ENCODE peak calls at places on chromosomes 16 and 17, in nine cellular contexts. One of them, this sample, is unnamed.

GRCh38 chr16:1991588-1992474 is 2.1 kb downstream of the SYNGR3 start:
- DNase-seq in transverse colon: peak
- DNase-seq in fibroblast of lung: peak
- DNase-seq in HL-60: peak
- DNase-seq in astrocyte of the cerebellum: peak
- DNase-seq in heart right ventricle: peak
- DNase-seq in fibroblast of mammary gland: peak
- DNase-seq in AG09319: peak
- DNase-seq in neural progenitor cell: peak
- DNase-seq in this sample: peak

GRCh38 chr17:41315814-41316430 is 412 bp upstream of the KRTAP17-1 start:
- DNase-seq in transverse colon: no peak
- DNase-seq in fibroblast of lung: no peak
- DNase-seq in HL-60: no peak
- DNase-seq in astrocyte of the cerebellum: no peak
- DNase-seq in heart right ventricle: no peak
- DNase-seq in fibroblast of mammary gland: no peak
- DNase-seq in AG09319: no peak
- DNase-seq in neural progenitor cell: no peak
- DNase-seq in this sample: no peak

GRCh38 chr17:7858487-7858832 is 657 bp downstream of the CYB5D1 start:
- DNase-seq in transverse colon: peak
- DNase-seq in fibroblast of lung: peak
- DNase-seq in HL-60: no peak
- DNase-seq in astrocyte of the cerebellum: no peak
- DNase-seq in heart right ventricle: peak
- DNase-seq in fibroblast of mammary gland: peak
- DNase-seq in AG09319: no peak
- DNase-seq in neural progenitor cell: peak
- DNase-seq in this sample: peak

GRCh38 chr17:82439194-82439828 is 11.2 kb downstream of the CYBC1 start:
- DNase-seq in transverse colon: no peak
- DNase-seq in fibroblast of lung: no peak
- DNase-seq in HL-60: no peak
- DNase-seq in astrocyte of the cerebellum: no peak
- DNase-seq in heart right ventricle: peak
- DNase-seq in fibroblast of mammary gland: no peak
- DNase-seq in AG09319: no peak
- DNase-seq in neural progenitor cell: no peak
- DNase-seq in this sample: no peak

GRCh38 chr17:79007504-79008381 is 1.8 kb downstream of the CANT1 start:
- DNase-seq in transverse colon: peak
- DNase-seq in fibroblast of lung: no peak
- DNase-seq in HL-60: no peak
- DNase-seq in astrocyte of the cerebellum: no peak
- DNase-seq in heart right ventricle: no peak
- DNase-seq in fibroblast of mammary gland: no peak
- DNase-seq in AG09319: no peak
- DNase-seq in neural progenitor cell: no peak
- DNase-seq in this sample: no peak

GRCh38 chr16:14600164-14600563 is 29.9 kb downstream of the PARN start:
- DNase-seq in transverse colon: no peak
- DNase-seq in fibroblast of lung: peak
- DNase-seq in HL-60: peak
- DNase-seq in astrocyte of the cerebellum: peak
- DNase-seq in heart right ventricle: no peak
- DNase-seq in fibroblast of mammary gland: peak
- DNase-seq in AG09319: peak
- DNase-seq in neural progenitor cell: peak
- DNase-seq in this sample: no peak

GRCh38 chr16:85816159-85816558 is 16.7 kb downstream of the COX4I1 start:
- DNase-seq in transverse colon: no peak
- DNase-seq in fibroblast of lung: no peak
- DNase-seq in HL-60: no peak
- DNase-seq in astrocyte of the cerebellum: no peak
- DNase-seq in heart right ventricle: no peak
- DNase-seq in fibroblast of mammary gland: no peak
- DNase-seq in AG09319: no peak
- DNase-seq in neural progenitor cell: no peak
- DNase-seq in this sample: no peak

GRCh38 chr16:84190731-84191388 is at the start of gene ADAD2:
- DNase-seq in transverse colon: no peak
- DNase-seq in fibroblast of lung: no peak
- DNase-seq in HL-60: no peak
- DNase-seq in astrocyte of the cerebellum: no peak
- DNase-seq in heart right ventricle: no peak
- DNase-seq in fibroblast of mammary gland: no peak
- DNase-seq in AG09319: no peak
- DNase-seq in neural progenitor cell: no peak
- DNase-seq in this sample: no peak

GRCh38 chr16:49698416-49698815 is 157.5 kb downstream of the ZNF423 start:
- DNase-seq in transverse colon: no peak
- DNase-seq in fibroblast of lung: peak
- DNase-seq in HL-60: no peak
- DNase-seq in astrocyte of the cerebellum: no peak
- DNase-seq in heart right ventricle: peak
- DNase-seq in fibroblast of mammary gland: no peak
- DNase-seq in AG09319: no peak
- DNase-seq in neural progenitor cell: peak
- DNase-seq in this sample: no peak

GRCh38 chr16:85644093-85644712 is 31.1 kb downstream of the GSE1 start:
- DNase-seq in transverse colon: no peak
- DNase-seq in fibroblast of lung: no peak
- DNase-seq in HL-60: no peak
- DNase-seq in astrocyte of the cerebellum: no peak
- DNase-seq in heart right ventricle: no peak
- DNase-seq in fibroblast of mammary gland: no peak
- DNase-seq in AG09319: no peak
- DNase-seq in neural progenitor cell: no peak
- DNase-seq in this sample: no peak

GRCh38 chr16:79509221-79509631 is 91.3 kb downstream of the MAF start:
- DNase-seq in transverse colon: peak
- DNase-seq in fibroblast of lung: no peak
- DNase-seq in HL-60: no peak
- DNase-seq in astrocyte of the cerebellum: no peak
- DNase-seq in heart right ventricle: peak
- DNase-seq in fibroblast of mammary gland: no peak
- DNase-seq in AG09319: no peak
- DNase-seq in neural progenitor cell: peak
- DNase-seq in this sample: no peak

GRCh38 chr16:72126429-72126765 is 32.8 kb downstream of the DHX38 start:
- DNase-seq in transverse colon: no peak
- DNase-seq in fibroblast of lung: no peak
- DNase-seq in HL-60: no peak
- DNase-seq in astrocyte of the cerebellum: no peak
- DNase-seq in heart right ventricle: no peak
- DNase-seq in fibroblast of mammary gland: no peak
- DNase-seq in AG09319: no peak
- DNase-seq in neural progenitor cell: no peak
- DNase-seq in this sample: no peak

GRCh38 chr16:53913082-53913870 is 209.3 kb downstream of the FTO start:
- DNase-seq in transverse colon: peak
- DNase-seq in fibroblast of lung: peak
- DNase-seq in HL-60: no peak
- DNase-seq in astrocyte of the cerebellum: peak
- DNase-seq in heart right ventricle: no peak
- DNase-seq in fibroblast of mammary gland: peak
- DNase-seq in AG09319: peak
- DNase-seq in neural progenitor cell: no peak
- DNase-seq in this sample: no peak

GRCh38 chr17:47804461-47804860 is 17.1 kb downstream of the OSBPL7 start:
- DNase-seq in transverse colon: no peak
- DNase-seq in fibroblast of lung: no peak
- DNase-seq in HL-60: no peak
- DNase-seq in astrocyte of the cerebellum: no peak
- DNase-seq in heart right ventricle: no peak
- DNase-seq in fibroblast of mammary gland: no peak
- DNase-seq in AG09319: no peak
- DNase-seq in neural progenitor cell: no peak
- DNase-seq in this sample: no peak

GRCh38 chr17:45299311-45299710 is 17.5 kb downstream of the MAP3K14 start:
- DNase-seq in transverse colon: no peak
- DNase-seq in fibroblast of lung: peak
- DNase-seq in HL-60: peak
- DNase-seq in astrocyte of the cerebellum: no peak
- DNase-seq in heart right ventricle: no peak
- DNase-seq in fibroblast of mammary gland: no peak
- DNase-seq in AG09319: no peak
- DNase-seq in neural progenitor cell: peak
- DNase-seq in this sample: no peak

GRCh38 chr17:63185420-63185819 is 219.4 kb downstream of the TANC2 start:
- DNase-seq in transverse colon: no peak
- DNase-seq in fibroblast of lung: no peak
- DNase-seq in HL-60: no peak
- DNase-seq in astrocyte of the cerebellum: no peak
- DNase-seq in heart right ventricle: no peak
- DNase-seq in fibroblast of mammary gland: no peak
- DNase-seq in AG09319: no peak
- DNase-seq in neural progenitor cell: no peak
- DNase-seq in this sample: no peak

GRCh38 chr16:31071861-31072260 is 2.2 kb downstream of the ZNF668 start:
- DNase-seq in transverse colon: no peak
- DNase-seq in fibroblast of lung: peak
- DNase-seq in HL-60: no peak
- DNase-seq in astrocyte of the cerebellum: peak
- DNase-seq in heart right ventricle: no peak
- DNase-seq in fibroblast of mammary gland: peak
- DNase-seq in AG09319: peak
- DNase-seq in neural progenitor cell: peak
- DNase-seq in this sample: no peak

GRCh38 chr16:56609463-56609921 is 1.1 kb downstream of the MT2A start:
- DNase-seq in transverse colon: peak
- DNase-seq in fibroblast of lung: peak
- DNase-seq in HL-60: no peak
- DNase-seq in astrocyte of the cerebellum: peak
- DNase-seq in heart right ventricle: no peak
- DNase-seq in fibroblast of mammary gland: peak
- DNase-seq in AG09319: no peak
- DNase-seq in neural progenitor cell: peak
- DNase-seq in this sample: peak

GRCh38 chr16:57479422-57480126 is 6.7 kb downstream of the DOK4 start:
- DNase-seq in transverse colon: peak
- DNase-seq in fibroblast of lung: peak
- DNase-seq in HL-60: no peak
- DNase-seq in astrocyte of the cerebellum: no peak
- DNase-seq in heart right ventricle: peak
- DNase-seq in fibroblast of mammary gland: peak
- DNase-seq in AG09319: peak
- DNase-seq in neural progenitor cell: peak
- DNase-seq in this sample: no peak

GRCh38 chr16:67537270-67537635 is 8.6 kb downstream of the RIPOR1 start:
- DNase-seq in transverse colon: peak
- DNase-seq in fibroblast of lung: peak
- DNase-seq in HL-60: no peak
- DNase-seq in astrocyte of the cerebellum: no peak
- DNase-seq in heart right ventricle: peak
- DNase-seq in fibroblast of mammary gland: peak
- DNase-seq in AG09319: no peak
- DNase-seq in neural progenitor cell: peak
- DNase-seq in this sample: peak

GRCh38 chr17:27491713-27492190 is 35.5 kb downstream of the KSR1 start:
- DNase-seq in transverse colon: no peak
- DNase-seq in fibroblast of lung: no peak
- DNase-seq in HL-60: no peak
- DNase-seq in astrocyte of the cerebellum: no peak
- DNase-seq in heart right ventricle: no peak
- DNase-seq in fibroblast of mammary gland: no peak
- DNase-seq in AG09319: no peak
- DNase-seq in neural progenitor cell: peak
- DNase-seq in this sample: no peak

GRCh38 chr17:8185580-8186445 is 4.2 kb downstream of the BORCS6 start:
- DNase-seq in transverse colon: peak
- DNase-seq in fibroblast of lung: peak
- DNase-seq in HL-60: no peak
- DNase-seq in astrocyte of the cerebellum: no peak
- DNase-seq in heart right ventricle: peak
- DNase-seq in fibroblast of mammary gland: peak
- DNase-seq in AG09319: no peak
- DNase-seq in neural progenitor cell: peak
- DNase-seq in this sample: peak

GRCh38 chr17:6070895-6071511 is 824 bp downstream of the WSCD1 start:
- DNase-seq in transverse colon: peak
- DNase-seq in fibroblast of lung: peak
- DNase-seq in HL-60: no peak
- DNase-seq in astrocyte of the cerebellum: no peak
- DNase-seq in heart right ventricle: no peak
- DNase-seq in fibroblast of mammary gland: no peak
- DNase-seq in AG09319: no peak
- DNase-seq in neural progenitor cell: peak
- DNase-seq in this sample: no peak
- TF ChIP-seq CTCF in transverse colon: no peak
- TF ChIP-seq CTCF in fibroblast of lung: no peak
- TF ChIP-seq CTCF in HL-60: no peak
- TF ChIP-seq CTCF in astrocyte of the cerebellum: no peak
- TF ChIP-seq CTCF in heart right ventricle: no peak
- TF ChIP-seq CTCF in fibroblast of mammary gland: no peak
- TF ChIP-seq CTCF in AG09319: no peak
- TF ChIP-seq CTCF in neural progenitor cell: no peak
- TF ChIP-seq CTCF in this sample: no peak

GRCh38 chr17:19336938-19337711 is 25.4 kb downstream of the B9D1 start:
- DNase-seq in transverse colon: peak
- DNase-seq in fibroblast of lung: no peak
- DNase-seq in HL-60: no peak
- DNase-seq in astrocyte of the cerebellum: no peak
- DNase-seq in heart right ventricle: no peak
- DNase-seq in fibroblast of mammary gland: no peak
- DNase-seq in AG09319: no peak
- DNase-seq in neural progenitor cell: peak
- DNase-seq in this sample: no peak
- TF ChIP-seq CTCF in transverse colon: no peak
- TF ChIP-seq CTCF in fibroblast of lung: peak
- TF ChIP-seq CTCF in HL-60: no peak
- TF ChIP-seq CTCF in astrocyte of the cerebellum: peak
- TF ChIP-seq CTCF in heart right ventricle: peak
- TF ChIP-seq CTCF in fibroblast of mammary gland: no peak
- TF ChIP-seq CTCF in AG09319: no peak
- TF ChIP-seq CTCF in neural progenitor cell: peak
- TF ChIP-seq CTCF in this sample: no peak

GRCh38 chr16:47110939-47111338 is 32.8 kb downstream of the NETO2 start:
- DNase-seq in transverse colon: no peak
- DNase-seq in fibroblast of lung: no peak
- DNase-seq in HL-60: no peak
- DNase-seq in astrocyte of the cerebellum: no peak
- DNase-seq in heart right ventricle: no peak
- DNase-seq in fibroblast of mammary gland: peak
- DNase-seq in AG09319: no peak
- DNase-seq in neural progenitor cell: peak
- DNase-seq in this sample: no peak
- TF ChIP-seq CTCF in transverse colon: no peak
- TF ChIP-seq CTCF in fibroblast of lung: no peak
- TF ChIP-seq CTCF in HL-60: no peak
- TF ChIP-seq CTCF in astrocyte of the cerebellum: peak
- TF ChIP-seq CTCF in heart right ventricle: no peak
- TF ChIP-seq CTCF in fibroblast of mammary gland: peak
- TF ChIP-seq CTCF in AG09319: no peak
- TF ChIP-seq CTCF in neural progenitor cell: peak
- TF ChIP-seq CTCF in this sample: no peak

DNA sequence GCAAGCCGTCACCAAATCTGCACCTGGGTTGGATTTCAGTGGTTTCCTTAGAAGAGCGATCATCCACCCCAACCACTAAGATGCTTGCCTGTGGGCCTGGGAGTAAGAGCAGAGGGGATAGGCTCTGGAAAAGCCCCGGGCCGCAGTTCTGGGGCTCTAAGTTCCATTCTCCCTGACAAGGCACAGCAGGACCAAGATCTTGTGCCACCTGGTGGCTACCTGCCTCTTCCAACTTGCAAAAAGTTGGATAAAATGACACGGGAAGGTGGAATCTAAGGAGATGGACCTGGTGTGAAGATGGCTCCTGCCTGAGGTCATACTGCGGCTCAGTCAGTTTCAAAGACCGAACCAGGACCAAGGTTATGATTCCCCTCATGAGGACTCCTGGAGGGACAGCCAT is 42.3 kb downstream of the ABCC12 start:
- DNase-seq in transverse colon: no peak
- DNase-seq in fibroblast of lung: no peak
- DNase-seq in HL-60: no peak
- DNase-seq in astrocyte of the cerebellum: no peak
- DNase-seq in heart right ventricle: no peak
- DNase-seq in fibroblast of mammary gland: no peak
- DNase-seq in AG09319: no peak
- DNase-seq in neural progenitor cell: peak
- DNase-seq in this sample: no peak
- TF ChIP-seq CTCF in transverse colon: no peak
- TF ChIP-seq CTCF in fibroblast of lung: no peak
- TF ChIP-seq CTCF in HL-60: no peak
- TF ChIP-seq CTCF in astrocyte of the cerebellum: peak
- TF ChIP-seq CTCF in heart right ventricle: no peak
- TF ChIP-seq CTCF in fibroblast of mammary gland: no peak
- TF ChIP-seq CTCF in AG09319: no peak
- TF ChIP-seq CTCF in neural progenitor cell: peak
- TF ChIP-seq CTCF in this sample: no peak